ENCODE peak calls at places on chromosomes 5 and 9, in ten cellular contexts. W is NB4, F is H54, L is spleen, R is prostate gland, U is endothelial cell of umbilical vein, V is adrenal gland, S is IMR-90, N is ovary, X is Peyer's patch. M is an unnamed sample.

GRCh38 chr5:9401786-9402472 is 143.9 kb downstream of the SEMA5A start:
- DNase-seq in W (peak; percentile 33), F (no peak), L (no peak), R (no peak), U (no peak), V (no peak), S (peak; percentile 57), N (no peak), X (no peak), M (no peak)

GRCh38 chr5:402615-403359 is 40.2 kb upstream of the EXOC3 start:
- DNase-seq in W (peak; percentile 98), F (no peak), L (peak; percentile 79), R (no peak), U (no peak), V (no peak), S (peak; percentile 55), N (no peak), X (peak; percentile 47), M (no peak)

GRCh38 chr5:167916706-167917105 is 374.7 kb upstream of the WWC1 start:
- DNase-seq in W (no peak), F (no peak), L (no peak), R (no peak), U (no peak), V (peak; percentile 15), S (peak; percentile 21), N (no peak), X (peak; percentile 46), M (no peak)

GRCh38 chr5:149723374-149723773 is 6.7 kb upstream of the PPARGC1B start:
- DNase-seq in W (no peak), F (no peak), L (no peak), R (no peak), U (no peak), V (no peak), S (no peak), N (no peak), X (no peak), M (no peak)

GRCh38 chr9:100714372-100715099 is 136.7 kb downstream of the CAVIN4 start:
- DNase-seq in W (peak; percentile 63), F (peak; percentile 75), L (no peak), R (peak; percentile 42), U (peak; percentile 57), V (peak; percentile 66), S (peak; percentile 48), N (no peak), X (peak; percentile 64), M (peak; percentile 73)

GRCh38 chr5:177447611-177448243 is 1.1 kb downstream of the PRR7 start:
- DNase-seq in W (peak; percentile 82), F (peak; percentile 98), L (peak; percentile 87), R (no peak), U (peak; percentile 67), V (peak; percentile 95), S (peak; percentile 51), N (no peak), X (peak; percentile 72), M (no peak)

GRCh38 chr9:18347381-18348084 is 126.4 kb upstream of the ADAMTSL1 start:
- DNase-seq in W (no peak), F (no peak), L (no peak), R (no peak), U (peak; percentile 31), V (peak; percentile 21), S (no peak), N (no peak), X (no peak), M (no peak)

GRCh38 chr9:5263568-5264218 is 32.5 kb downstream of the INSL4 start:
- DNase-seq in W (peak; percentile 45), F (no peak), L (no peak), R (no peak), U (peak; percentile 47), V (no peak), S (no peak), N (no peak), X (no peak), M (peak; percentile 40)

GRCh38 chr5:82276800-82277612 is 1.1 kb downstream of the RPS23 start:
- DNase-seq in W (peak; percentile 12), F (no peak), L (no peak), R (no peak), U (no peak), V (no peak), S (no peak), N (no peak), X (no peak), M (peak; percentile 22)

GRCh38 chr5:82272957-82273356 is 5.2 kb downstream of the RPS23 start:
- DNase-seq in W (peak; percentile 28), F (no peak), L (peak; percentile 79), R (no peak), U (no peak), V (no peak), S (no peak), N (no peak), X (no peak), M (no peak)

GRCh38 chr5:82277613-82277986 is 554 bp downstream of the RPS23 start:
- DNase-seq in W (no peak), F (no peak), L (no peak), R (no peak), U (no peak), V (no peak), S (no peak), N (no peak), X (no peak), M (peak; percentile 63)

GRCh38 chr5:82275267-82275664 is 2.9 kb downstream of the RPS23 start:
- DNase-seq in W (peak; percentile 8), F (no peak), L (no peak), R (no peak), U (no peak), V (no peak), S (no peak), N (no peak), X (no peak), M (peak; percentile 14)

DNA sequence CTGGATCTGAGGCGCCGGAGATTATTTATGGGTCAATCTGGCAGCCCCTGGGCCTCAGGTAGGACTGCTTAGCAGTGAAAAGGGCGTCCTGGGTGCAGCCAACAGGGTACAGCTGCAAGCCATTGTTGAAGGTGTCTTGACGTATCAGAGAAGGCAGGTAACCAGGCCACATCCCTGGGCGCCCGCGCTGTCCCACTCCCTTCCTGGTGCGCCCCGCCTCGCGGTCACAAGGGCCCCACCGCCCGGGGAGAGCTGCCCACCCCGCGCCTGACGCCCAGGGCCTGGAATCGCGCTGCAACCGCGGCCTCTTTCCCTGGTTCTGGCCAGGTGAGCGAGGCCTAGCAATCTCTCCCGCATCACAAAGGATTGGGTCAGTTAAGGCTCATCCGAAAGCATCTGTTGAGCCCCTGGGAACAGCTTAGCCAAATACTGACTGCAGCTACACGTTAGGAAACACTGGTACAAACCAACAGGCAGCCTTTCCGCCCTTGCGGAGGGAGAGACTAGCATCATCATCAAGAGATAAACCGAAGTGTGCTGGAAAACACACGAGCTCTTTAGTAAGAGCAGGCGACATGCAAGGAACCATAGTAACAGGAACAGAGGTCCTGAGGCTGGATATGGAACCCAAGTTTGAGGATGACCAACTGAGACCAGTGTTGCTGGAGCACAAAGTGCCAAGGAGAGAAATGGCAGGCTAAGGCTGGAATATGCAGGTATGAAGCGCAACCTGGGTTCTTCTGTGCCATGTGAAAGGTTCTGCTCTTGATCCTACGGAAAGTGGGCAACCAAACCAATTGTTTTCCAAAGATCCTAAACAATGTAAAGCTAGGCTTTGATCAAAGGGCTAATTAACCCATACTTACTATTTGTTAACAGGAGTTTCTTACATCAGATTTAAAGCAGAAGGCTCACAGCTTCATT is 3.5 kb downstream of the RPS23 start:
- DNase-seq in W (peak; percentile 31), F (no peak), L (peak; percentile 76), R (no peak), U (no peak), V (no peak), S (no peak), N (no peak), X (no peak), M (peak; percentile 26)
- TF ChIP-seq POLR2A in W (peak; percentile 32), F (no peak), L (no peak), R (no peak), U (no peak), V (no peak), S (peak; percentile 32), N (no peak), X (no peak), M (peak; percentile 72)

GRCh38 chr9:34419716-34420504 is 38.5 kb downstream of the FAM219A start:
- DNase-seq in W (no peak), F (no peak), L (no peak), R (no peak), U (peak; percentile 22), V (no peak), S (no peak), N (no peak), X (no peak), M (no peak)

GRCh38 chr9:34413229-34413852 is 36.6 kb upstream of the MYORG start:
- DNase-seq in W (peak; percentile 75), F (no peak), L (no peak), R (no peak), U (peak; percentile 42), V (peak; percentile 61), S (peak; percentile 43), N (peak; percentile 32), X (no peak), M (peak; percentile 45)

GRCh38 chr9:34412336-34412735 is 35.6 kb upstream of the MYORG start:
- DNase-seq in W (no peak), F (no peak), L (no peak), R (no peak), U (no peak), V (no peak), S (no peak), N (no peak), X (no peak), M (no peak)

GRCh38 chr9:34417734-34418133 is 40.6 kb downstream of the FAM219A start:
- DNase-seq in W (no peak), F (no peak), L (no peak), R (no peak), U (no peak), V (no peak), S (no peak), N (no peak), X (no peak), M (no peak)
- TF ChIP-seq POLR2A in W (no peak), F (no peak), L (no peak), R (no peak), U (no peak), V (no peak), S (no peak), N (no peak), X (no peak), M (no peak)

DNA sequence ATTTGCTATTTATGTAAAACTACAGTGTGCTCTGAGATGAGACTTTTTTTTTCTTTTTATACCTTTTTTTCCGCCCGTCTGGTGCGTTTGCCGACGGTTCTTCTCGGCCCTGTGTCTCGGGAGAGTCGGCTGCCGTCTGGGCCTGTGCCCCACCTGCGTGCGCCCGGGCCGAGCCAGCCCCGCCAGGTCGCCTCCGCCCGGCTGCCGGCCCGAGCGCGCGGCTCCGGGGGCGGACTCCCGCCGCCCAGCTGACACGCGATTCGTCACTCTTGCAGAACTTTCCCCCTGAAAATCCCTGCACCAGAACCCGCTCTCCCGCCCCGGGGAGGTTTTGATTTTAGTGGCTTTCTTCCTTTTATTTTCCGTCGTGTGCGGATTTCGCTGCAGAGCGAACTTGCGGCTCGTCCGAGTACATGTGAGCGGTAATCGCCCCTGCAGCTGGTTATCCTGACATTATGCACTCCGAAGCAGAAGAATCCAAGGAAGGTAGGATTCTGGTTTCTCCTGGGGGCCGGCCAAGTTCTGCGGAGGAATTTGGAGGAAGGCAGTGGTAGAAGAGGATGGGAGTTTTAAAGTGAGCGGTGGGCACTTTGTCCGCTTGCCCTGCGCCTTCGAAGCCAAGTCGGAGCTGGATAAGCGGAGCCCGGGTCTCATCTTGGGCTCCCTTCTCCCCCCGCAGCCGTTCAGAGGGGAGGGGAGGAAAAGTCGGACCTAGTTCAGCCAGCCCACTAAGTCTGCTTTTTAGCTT is at the start of gene TNFAIP8:
- DNase-seq in W (peak; percentile 76), F (peak; percentile 58), L (peak; percentile 90), R (peak; percentile 43), U (peak; percentile 59), V (peak; percentile 60), S (peak; percentile 70), N (peak; percentile 33), X (peak; percentile 70), M (peak; percentile 62)
- TF ChIP-seq POLR2A in W (no peak), F (no peak), L (no peak), R (peak; percentile 43), U (no peak), V (peak; percentile 34), S (no peak), N (no peak), X (no peak), M (peak; percentile 24)

GRCh38 chr9:89425024-89425805 is 72.7 kb downstream of the SEMA4D start:
- DNase-seq in W (no peak), F (no peak), L (peak; percentile 69), R (no peak), U (peak; percentile 48), V (peak; percentile 58), S (peak; percentile 69), N (no peak), X (no peak), M (no peak)
- TF ChIP-seq POLR2A in W (no peak), F (no peak), L (no peak), R (no peak), U (no peak), V (no peak), S (no peak), N (no peak), X (no peak), M (no peak)

M was measured in erythroblast.